ENCODE peak calls at places on chromosomes 1 and 21, in ten cellular contexts. Q, J, Y, H, X, I, D, T, R and N are unnamed samples.
A peak's percentile ranks its signal among the peaks of the same experiment; 100 is the strongest.

GRCh38 chr1:115428676-115429075 is 90.6 kb upstream of the NGF start:
- DNase-seq in Q (peak; percentile 50), J (no peak), Y (no peak), H (no peak), X (no peak), I (no peak), D (no peak), T (no peak), R (no peak), N (no peak)

GRCh38 chr21:42155045-42155855 is 63.7 kb upstream of the ABCG1 start:
- DNase-seq in Q (no peak), J (no peak), Y (no peak), H (no peak), X (no peak), I (no peak), D (no peak), T (no peak), R (no peak), N (no peak)

GRCh38 chr1:221440658-221441057 is 301.2 kb downstream of the DUSP10 start:
- DNase-seq in Q (peak; percentile 38), J (no peak), Y (no peak), H (no peak), X (no peak), I (peak; percentile 24), D (no peak), T (no peak), R (no peak), N (peak; percentile 42)

GRCh38 chr1:223226271-223226670 is 83.2 kb upstream of the TLR5 start:
- DNase-seq in Q (no peak), J (no peak), Y (no peak), H (no peak), X (no peak), I (no peak), D (no peak), T (no peak), R (no peak), N (no peak)

GRCh38 chr1:38004284-38005101 is 821 bp downstream of the FHL3 start:
- DNase-seq in Q (no peak), J (no peak), Y (no peak), H (peak; percentile 33), X (peak; percentile 15), I (no peak), D (no peak), T (no peak), R (no peak), N (no peak)

GRCh38 chr1:153232553-153232952 is 15.2 kb downstream of the PRR9 start:
- DNase-seq in Q (no peak), J (no peak), Y (no peak), H (no peak), X (no peak), I (no peak), D (no peak), T (no peak), R (no peak), N (no peak)

GRCh38 chr21:35467536-35467935 is 418.4 kb upstream of the RUNX1 start:
- DNase-seq in Q (peak; percentile 51), J (no peak), Y (no peak), H (no peak), X (no peak), I (no peak), D (no peak), T (no peak), R (no peak), N (no peak)

GRCh38 chr1:234861761-234862160 is 251.8 kb upstream of the IRF2BP2 start:
- DNase-seq in Q (no peak), J (no peak), Y (no peak), H (no peak), X (no peak), I (no peak), D (no peak), T (no peak), R (no peak), N (no peak)

GRCh38 chr1:4656533-4657140 is 2.2 kb downstream of the AJAP1 start:
- DNase-seq in Q (no peak), J (no peak), Y (no peak), H (peak; percentile 30), X (no peak), I (no peak), D (no peak), T (no peak), R (no peak), N (no peak)

GRCh38 chr1:53893999-53894636 is at the start of gene DIO1:
- DNase-seq in Q (no peak), J (no peak), Y (no peak), H (no peak), X (no peak), I (no peak), D (no peak), T (no peak), R (no peak), N (no peak)

GRCh38 chr21:45607021-45607921 is 36.3 kb upstream of the PCBP3 start:
- DNase-seq in Q (peak; percentile 67), J (no peak), Y (no peak), H (no peak), X (no peak), I (no peak), D (no peak), T (peak; percentile 58), R (peak; percentile 40), N (peak; percentile 41)

GRCh38 chr1:46300673-46301405 is 2.6 kb downstream of the LRRC41 start:
- DNase-seq in Q (peak; percentile 41), J (no peak), Y (no peak), H (no peak), X (peak; percentile 24), I (no peak), D (no peak), T (no peak), R (no peak), N (no peak)

GRCh38 chr1:83846138-83846537 is 152.8 kb downstream of the TTLL7 start:
- DNase-seq in Q (no peak), J (no peak), Y (no peak), H (no peak), X (no peak), I (no peak), D (no peak), T (no peak), R (no peak), N (no peak)

GRCh38 chr1:47180603-47181094 is 9.2 kb downstream of the PDZK1IP1 start:
- DNase-seq in Q (no peak), J (no peak), Y (no peak), H (no peak), X (no peak), I (no peak), D (no peak), T (no peak), R (no peak), N (no peak)

GRCh38 chr1:222787746-222788145 is 27.1 kb upstream of the DISP1 start:
- DNase-seq in Q (no peak), J (no peak), Y (no peak), H (no peak), X (no peak), I (no peak), D (no peak), T (no peak), R (no peak), N (no peak)

GRCh38 chr1:15935056-15935950 is 40.6 kb downstream of the ZBTB17 start:
- DNase-seq in Q (no peak), J (no peak), Y (no peak), H (no peak), X (no peak), I (no peak), D (no peak), T (no peak), R (no peak), N (no peak)

GRCh38 chr1:195939844-195940243 is 668.4 kb downstream of the KCNT2 start:
- DNase-seq in Q (no peak), J (no peak), Y (no peak), H (no peak), X (no peak), I (no peak), D (peak; percentile 19), T (no peak), R (no peak), N (peak; percentile 4)

GRCh38 chr1:94962745-94963265 is 35.9 kb upstream of the CNN3 start:
- DNase-seq in Q (no peak), J (no peak), Y (no peak), H (peak; percentile 66), X (peak; percentile 38), I (peak; percentile 5), D (no peak), T (peak; percentile 4), R (no peak), N (peak; percentile 43)

GRCh38 chr1:214603819-214604252 is 841 bp downstream of the CENPF start:
- DNase-seq in Q (no peak), J (no peak), Y (no peak), H (no peak), X (no peak), I (no peak), D (peak; percentile 37), T (no peak), R (no peak), N (no peak)

GRCh38 chr1:55882931-55883330 is 667.8 kb upstream of the USP24 start:
- DNase-seq in Q (no peak), J (no peak), Y (no peak), H (no peak), X (no peak), I (no peak), D (no peak), T (no peak), R (no peak), N (no peak)

GRCh38 chr1:9322845-9323244 is 30.2 kb downstream of the SPSB1 start:
- DNase-seq in Q (no peak), J (peak; percentile 12), Y (no peak), H (no peak), X (peak; percentile 58), I (peak; percentile 32), D (no peak), T (no peak), R (no peak), N (peak; percentile 53)

GRCh38 chr1:247496581-247497285 is 38.8 kb upstream of the OR2B11 start:
- DNase-seq in Q (no peak), J (no peak), Y (no peak), H (no peak), X (no peak), I (no peak), D (no peak), T (no peak), R (no peak), N (no peak)

GRCh38 chr1:205824180-205824579 is 11.2 kb upstream of the SLC41A1 start:
- DNase-seq in Q (no peak), J (no peak), Y (no peak), H (no peak), X (no peak), I (no peak), D (no peak), T (no peak), R (no peak), N (no peak)

GRCh38 chr1:233905416-233906051 is 1.1 kb downstream of the SLC35F3 start:
- DNase-seq in Q (no peak), J (no peak), Y (no peak), H (no peak), X (no peak), I (no peak), D (no peak), T (no peak), R (no peak), N (peak; percentile 9)

GRCh38 chr1:26412180-26412840 is 1.7 kb downstream of the LIN28A start:
- DNase-seq in Q (no peak), J (no peak), Y (no peak), H (no peak), X (no peak), I (no peak), D (no peak), T (no peak), R (no peak), N (no peak)